ENCODE peak calls at places on chromosomes 7 and 10, in seven cellular contexts. F, Y, O, H, E, I and B are unnamed samples.

GRCh38 chr10:90031776-90032175 is 330.4 kb downstream of the KIF20B start:
- DNase-seq in E (no peak), Y (no peak), F (no peak), H (no peak), I (no peak), O (no peak), B (no peak)

GRCh38 chr7:71868797-71869196 is 543.3 kb downstream of the CALN1 start:
- DNase-seq in Y (no peak), O (no peak), H (no peak), E (no peak), F (no peak), I (no peak), B (no peak)

GRCh38 chr10:14926061-14926470 is 27.8 kb downstream of the DCLRE1C start:
- DNase-seq in H (no peak), E (no peak), F (no peak), I (no peak), Y (no peak), O (no peak), B (no peak)

GRCh38 chr10:77164616-77165311 is 472.8 kb downstream of the KCNMA1 start:
- DNase-seq in I (no peak), O (no peak), H (peak), F (no peak), Y (no peak), E (no peak), B (no peak)

GRCh38 chr7:123319911-123320310 is 120.1 kb upstream of the SLC13A1 start:
- DNase-seq in O (no peak), E (no peak), Y (no peak), H (no peak), F (no peak), I (no peak), B (no peak)

GRCh38 chr7:20064974-20065862 is 152.0 kb downstream of the MACC1 start:
- DNase-seq in Y (no peak), F (no peak), H (peak), O (no peak), I (no peak), E (no peak), B (no peak)

GRCh38 chr7:30165590-30165989 is 30.8 kb downstream of the MTURN start:
- DNase-seq in I (no peak), E (no peak), H (no peak), O (no peak), F (no peak), Y (no peak), B (no peak)

GRCh38 chr10:123624086-123624485 is 42.1 kb upstream of the GPR26 start:
- DNase-seq in F (no peak), I (no peak), H (no peak), E (no peak), O (no peak), Y (no peak), B (no peak)

GRCh38 chr10:43227911-43228782 is 38.7 kb downstream of the RASGEF1A start:
- DNase-seq in E (peak), Y (peak), I (no peak), H (no peak), F (peak), O (peak), B (peak)

GRCh38 chr7:78702770-78703169 is 750.7 kb downstream of the MAGI2 start:
- DNase-seq in E (no peak), I (no peak), H (peak), F (no peak), O (no peak), Y (no peak), B (no peak)

GRCh38 chr7:136857573-136857972 is 10.9 kb upstream of the CHRM2 start:
- DNase-seq in E (no peak), F (no peak), Y (no peak), I (no peak), O (no peak), H (peak), B (no peak)

GRCh38 chr10:95308389-95309302 is 17.8 kb upstream of the PDLIM1 start:
- DNase-seq in Y (peak), E (no peak), I (no peak), H (peak), O (peak), F (peak), B (no peak)

GRCh38 chr7:13850185-13850752 is 139.2 kb downstream of the ETV1 start:
- DNase-seq in F (no peak), H (peak), E (no peak), I (peak), O (peak), Y (no peak), B (peak)

GRCh38 chr10:58404001-58404400 is 18.8 kb downstream of the TFAM start:
- DNase-seq in E (no peak), H (no peak), O (no peak), F (no peak), I (no peak), Y (no peak), B (no peak)

GRCh38 chr7:107165341-107165740 is 3.5 kb upstream of the HBP1 start:
- DNase-seq in I (no peak), F (no peak), H (no peak), Y (no peak), O (no peak), E (no peak), B (no peak)

GRCh38 chr10:60943372-60944158 is 420 bp downstream of the RHOBTB1 start:
- DNase-seq in H (peak), F (peak), E (peak), Y (peak), I (no peak), O (peak), B (peak)

DNA sequence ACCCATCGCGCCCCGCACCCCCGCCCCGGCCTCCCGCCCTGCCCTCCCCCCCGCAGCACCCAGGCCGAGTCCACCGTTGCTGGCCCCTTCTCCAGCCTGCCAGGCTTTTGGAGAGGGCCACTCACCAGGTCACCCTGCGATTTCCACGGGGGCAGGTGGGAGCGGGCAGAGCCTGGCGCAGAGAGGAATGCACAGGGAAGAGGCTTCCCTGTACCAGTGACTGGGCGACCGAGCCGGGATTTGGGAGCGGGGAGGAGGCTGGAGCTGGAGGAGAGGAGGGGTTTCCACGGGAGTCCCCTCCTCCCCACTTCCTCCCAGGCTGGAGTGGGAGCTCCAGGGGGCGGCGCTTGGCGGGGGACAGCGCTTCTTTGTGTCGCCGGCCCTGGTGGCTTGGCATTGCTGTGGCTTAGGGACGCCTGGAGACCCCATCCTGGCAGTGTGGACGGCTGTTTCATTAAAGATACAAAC is 19.3 kb downstream of the TCAF1 start:
- DNase-seq in I (no peak), O (peak), E (peak), F (peak), Y (peak), H (peak), B (no peak)
- TF ChIP-seq CTCF in I (no peak), O (no peak), E (no peak), F (no peak), Y (no peak), H (no peak), B (no peak)

GRCh38 chr7:16599860-16600259 is 45.7 kb downstream of the ANKMY2 start:
- DNase-seq in Y (no peak), H (no peak), E (no peak), F (no peak), I (no peak), O (no peak), B (no peak)

GRCh38 chr7:16606704-16607103 is 38.9 kb downstream of the ANKMY2 start:
- DNase-seq in E (no peak), I (no peak), H (no peak), F (no peak), O (no peak), Y (no peak), B (no peak)

GRCh38 chr7:16603633-16604032 is 41.9 kb downstream of the ANKMY2 start:
- DNase-seq in Y (no peak), E (no peak), O (no peak), F (no peak), H (no peak), I (no peak), B (no peak)

GRCh38 chr7:16609842-16610450 is 35.6 kb downstream of the ANKMY2 start:
- DNase-seq in H (no peak), E (no peak), O (no peak), I (no peak), Y (no peak), F (no peak), B (no peak)

GRCh38 chr7:16604054-16604453 is 41.5 kb downstream of the ANKMY2 start:
- DNase-seq in H (peak), F (no peak), Y (no peak), I (no peak), O (no peak), E (no peak), B (no peak)
- TF ChIP-seq CTCF in H (peak), F (peak), Y (no peak), I (no peak), O (peak), E (peak), B (no peak)

GRCh38 chr7:5396542-5396941 is 27.1 kb downstream of the TNRC18 start:
- DNase-seq in F (no peak), Y (no peak), H (no peak), E (no peak), O (peak), I (peak), B (peak)
- TF ChIP-seq CTCF in F (no peak), Y (no peak), H (no peak), E (no peak), O (no peak), I (peak), B (peak)

GRCh38 chr7:99918959-99919813 is at the start of gene TRIM4:
- DNase-seq in I (peak), E (peak), H (peak), Y (peak), F (peak), O (peak), B (peak)
- TF ChIP-seq CTCF in I (peak), E (peak), H (peak), Y (peak), F (peak), O (peak), B (no peak)

GRCh38 chr7:113289140-113289740 is 170.9 kb upstream of the SMIM30 start:
- DNase-seq in I (no peak), O (no peak), F (no peak), H (peak), E (no peak), Y (no peak), B (no peak)
- TF ChIP-seq CTCF in I (no peak), O (no peak), F (no peak), H (peak), E (peak), Y (no peak), B (no peak)

GRCh38 chr10:113241966-113242365 is 291.9 kb downstream of the TCF7L2 start:
- DNase-seq in O (no peak), E (no peak), Y (no peak), F (no peak), I (no peak), H (no peak), B (no peak)

GRCh38 chr10:113240736-113241135 is 290.7 kb downstream of the TCF7L2 start:
- DNase-seq in E (no peak), F (no peak), I (no peak), H (no peak), O (no peak), Y (no peak), B (no peak)

GRCh38 chr10:113239569-113239968 is 289.5 kb downstream of the TCF7L2 start:
- DNase-seq in H (no peak), E (no peak), Y (no peak), F (no peak), I (no peak), O (no peak), B (no peak)

GRCh38 chr10:113244750-113245149 is 294.7 kb downstream of the TCF7L2 start:
- DNase-seq in Y (no peak), I (no peak), O (no peak), F (no peak), H (no peak), E (no peak), B (no peak)
- TF ChIP-seq CTCF in Y (no peak), I (no peak), O (no peak), F (no peak), H (no peak), E (no peak), B (no peak)